ENCODE peak calls at places on chromosomes 3 and 15, in six cellular contexts. E is activated T-helper 1 cell treated with anti-CD3 and anti-CD28 coated beads, Interleukin-12 subunit alpha, Interleukin-12 subunit beta, Interleukin-2, Interleukin-4 antibody, amounts not matched to agents 30 ng/mL and 10 ng/mL and 1 ng/mL, durations not matched to agents 14 hours and 24 hours and 36 hours; Z is anterior cingulate cortex; S is activated naive CD8-positive, alpha-beta T cell treated with anti-CD3 and anti-CD28 coated beads, Interleukin-2, amount 50 U/mL, for 24 hours; A is GM12865; X is HFF-Myc. N is an unnamed sample.
A peak's percentile ranks its signal among the peaks of the same experiment; 100 is the strongest.

GRCh38 chr15:45120081-45120972 is 6.2 kb downstream of the DUOXA2 start:
- DNase-seq in E (no peak), Z (no peak), S (no peak), A (peak; percentile 14), X (no peak), N (no peak)

GRCh38 chr3:154098396-154098795 is 22.8 kb upstream of the ARHGEF26 start:
- DNase-seq in E (no peak), Z (no peak), S (no peak), A (no peak), X (no peak), N (no peak)

GRCh38 chr3:148307443-148307843 is 390.3 kb upstream of the AGTR1 start:
- DNase-seq in E (no peak), Z (no peak), S (no peak), A (no peak), X (no peak), N (no peak)

GRCh38 chr15:45048784-45049631 is 26.0 kb downstream of the SORD start:
- DNase-seq in E (no peak), Z (no peak), S (no peak), A (peak; percentile 59), X (no peak), N (no peak)

GRCh38 chr15:77010312-77010686 is 15.4 kb downstream of the PSTPIP1 start:
- DNase-seq in E (no peak), Z (no peak), S (no peak), A (no peak), X (no peak), N (no peak)

GRCh38 chr3:33790091-33790490 is 8.3 kb upstream of the PDCD6IP start:
- DNase-seq in E (no peak), Z (no peak), S (no peak), A (no peak), X (no peak), N (peak; percentile 74)

GRCh38 chr3:195752538-195753331 is 32.0 kb downstream of the MUC20 start:
- DNase-seq in E (no peak), Z (no peak), S (no peak), A (no peak), X (no peak), N (no peak)

GRCh38 chr3:115876860-115877646 is 253.7 kb downstream of the GAP43 start:
- DNase-seq in E (no peak), Z (no peak), S (no peak), A (no peak), X (no peak), N (no peak)

GRCh38 chr3:178352300-178353021 is 183.8 kb upstream of the KCNMB2 start:
- DNase-seq in E (no peak), Z (no peak), S (no peak), A (no peak), X (peak; percentile 79), N (no peak)

GRCh38 chr3:128404276-128405062 is 62.2 kb downstream of the DNAJB8 start:
- DNase-seq in E (no peak), Z (no peak), S (no peak), A (no peak), X (no peak), N (no peak)

GRCh38 chr3:195440379-195440778 is 2.4 kb downstream of the ACAP2 start:
- DNase-seq in E (no peak), Z (no peak), S (no peak), A (peak; percentile 55), X (no peak), N (no peak)

GRCh38 chr15:72248514-72248913 is 17.5 kb upstream of the PKM start:
- DNase-seq in E (no peak), Z (no peak), S (no peak), A (no peak), X (no peak), N (no peak)

GRCh38 chr3:71702131-71703024 is 22.8 kb downstream of the EIF4E3 start:
- DNase-seq in E (peak; percentile 38), Z (no peak), S (no peak), A (no peak), X (no peak), N (peak; percentile 76)

GRCh38 chr3:128080323-128080898 is 28.2 kb downstream of the SEC61A1 start:
- DNase-seq in E (no peak), Z (no peak), S (no peak), A (no peak), X (peak; percentile 94), N (peak; percentile 52)

GRCh38 chr3:105876745-105877624 is 8.2 kb upstream of the CBLB start:
- DNase-seq in E (no peak), Z (no peak), S (no peak), A (peak; percentile 16), X (no peak), N (no peak)

GRCh38 chr3:159828542-159828943 is 160.1 kb upstream of the IL12A start:
- DNase-seq in E (no peak), Z (no peak), S (no peak), A (peak; percentile 38), X (peak; percentile 80), N (peak; percentile 65)

GRCh38 chr3:197589545-197589944 is 33.8 kb upstream of the BDH1 start:
- DNase-seq in E (no peak), Z (no peak), S (no peak), A (no peak), X (no peak), N (no peak)

GRCh38 chr15:59191855-59192237 is 14.8 kb upstream of the LDHAL6B start:
- DNase-seq in E (no peak), Z (no peak), S (no peak), A (no peak), X (peak; percentile 87), N (peak; percentile 99)

GRCh38 chr15:66841953-66842681 is 140.1 kb downstream of the SMAD6 start:
- DNase-seq in E (no peak), Z (peak; percentile 35), S (peak; percentile 30), A (no peak), X (no peak), N (peak; percentile 78)

GRCh38 chr3:159911011-159911663 is 77.5 kb upstream of the IL12A start:
- DNase-seq in E (no peak), Z (no peak), S (no peak), A (peak; percentile 78), X (no peak), N (no peak)

GRCh38 chr3:112411425-112411824 is 78.5 kb downstream of the CD200 start:
- DNase-seq in E (no peak), Z (no peak), S (no peak), A (no peak), X (no peak), N (no peak)

GRCh38 chr15:36932070-36932469 is 168.3 kb downstream of the MEIS2 start:
- DNase-seq in E (no peak), Z (no peak), S (no peak), A (no peak), X (no peak), N (no peak)

GRCh38 chr3:12187448-12188327 is 29.0 kb upstream of the TIMP4 start:
- DNase-seq in E (peak; percentile 56), Z (no peak), S (peak; percentile 87), A (peak; percentile 73), X (no peak), N (peak; percentile 32)

GRCh38 chr3:30982676-30983075 is 88.2 kb upstream of the GADL1 start:
- DNase-seq in E (no peak), Z (no peak), S (no peak), A (no peak), X (no peak), N (no peak)

GRCh38 chr3:141835557-141836224 is 40.8 kb upstream of the ATP1B3 start:
- DNase-seq in E (no peak), Z (no peak), S (no peak), A (no peak), X (no peak), N (peak; percentile 79)

N was measured in bronchial epithelial cell.